ENCODE peak calls at places on chromosome 3, in nine cellular contexts. L is CD8-positive, alpha-beta memory T cell; C is astrocyte; P is OCI-LY7; G is iPS DF 6.9; F is A549; E is neuronal stem cell; Z is pancreas; X is RWPE2. R is an unnamed sample.

GRCh38 chr3:12392101-12392878 is 92.0 kb upstream of the TSEN2 start:
- DNase-seq in L (no peak), C (no peak), P (no peak), G (no peak), F (no peak), E (no peak), Z (no peak), X (no peak), R (no peak)

GRCh38 chr3:72818092-72818721 is 30.0 kb downstream of the SHQ1 start:
- DNase-seq in L (no peak), C (no peak), P (peak; percentile 22), G (no peak), F (peak; percentile 21), E (no peak), Z (no peak), X (no peak), R (no peak)

GRCh38 chr3:125151437-125151806 is 61.1 kb downstream of the SLC12A8 start:
- DNase-seq in L (no peak), C (no peak), P (no peak), G (no peak), F (no peak), E (no peak), Z (no peak), X (no peak), R (no peak)

GRCh38 chr3:3798641-3799113 is 554 bp upstream of the LRRN1 start:
- DNase-seq in L (peak; percentile 50), C (peak; percentile 26), P (no peak), G (no peak), F (no peak), E (no peak), Z (peak; percentile 47), X (no peak), R (peak; percentile 7)

GRCh38 chr3:71461098-71461497 is 122.4 kb downstream of the FOXP1 start:
- DNase-seq in L (no peak), C (no peak), P (no peak), G (no peak), F (no peak), E (no peak), Z (no peak), X (no peak), R (no peak)

GRCh38 chr3:72111265-72111972 is 326.5 kb upstream of the PROK2 start:
- DNase-seq in L (no peak), C (no peak), P (no peak), G (no peak), F (no peak), E (no peak), Z (no peak), X (no peak), R (no peak)

GRCh38 chr3:69081583-69082262 is 1.6 kb upstream of the UBA3 start:
- DNase-seq in L (no peak), C (peak; percentile 51), P (peak; percentile 21), G (no peak), F (no peak), E (no peak), Z (no peak), X (no peak), R (no peak)

GRCh38 chr3:98367464-98368246 is 14.0 kb downstream of the OR5K4 start:
- DNase-seq in L (no peak), C (no peak), P (no peak), G (no peak), F (no peak), E (no peak), Z (no peak), X (no peak), R (no peak)

GRCh38 chr3:5092018-5092417 is 30.1 kb upstream of the ARL8B start:
- DNase-seq in L (no peak), C (no peak), P (no peak), G (no peak), F (no peak), E (no peak), Z (no peak), X (no peak), R (no peak)

GRCh38 chr3:129439381-129439816 is 349 bp downstream of the MBD4 start:
- DNase-seq in L (peak; percentile 68), C (no peak), P (peak; percentile 80), G (no peak), F (peak; percentile 42), E (no peak), Z (peak; percentile 65), X (no peak), R (peak; percentile 70)

GRCh38 chr3:187012609-187013051 is 82.3 kb downstream of the ST6GAL1 start:
- DNase-seq in L (no peak), C (no peak), P (peak; percentile 72), G (no peak), F (no peak), E (no peak), Z (no peak), X (no peak), R (peak; percentile 54)

GRCh38 chr3:134350266-134350665 is 24.0 kb downstream of the AMOTL2 start:
- DNase-seq in L (no peak), C (no peak), P (no peak), G (no peak), F (no peak), E (no peak), Z (no peak), X (peak; percentile 26), R (no peak)

GRCh38 chr3:134352031-134352671 is 22.1 kb downstream of the AMOTL2 start:
- DNase-seq in L (no peak), C (no peak), P (no peak), G (no peak), F (no peak), E (no peak), Z (no peak), X (peak; percentile 75), R (no peak)

GRCh38 chr3:134350861-134351311 is 23.4 kb downstream of the AMOTL2 start:
- DNase-seq in L (no peak), C (no peak), P (no peak), G (no peak), F (no peak), E (no peak), Z (peak; percentile 91), X (peak; percentile 87), R (no peak)

GRCh38 chr3:134353171-134353825 is 20.9 kb downstream of the AMOTL2 start:
- DNase-seq in L (no peak), C (no peak), P (no peak), G (no peak), F (no peak), E (no peak), Z (peak; percentile 55), X (peak; percentile 41), R (no peak)

DNA sequence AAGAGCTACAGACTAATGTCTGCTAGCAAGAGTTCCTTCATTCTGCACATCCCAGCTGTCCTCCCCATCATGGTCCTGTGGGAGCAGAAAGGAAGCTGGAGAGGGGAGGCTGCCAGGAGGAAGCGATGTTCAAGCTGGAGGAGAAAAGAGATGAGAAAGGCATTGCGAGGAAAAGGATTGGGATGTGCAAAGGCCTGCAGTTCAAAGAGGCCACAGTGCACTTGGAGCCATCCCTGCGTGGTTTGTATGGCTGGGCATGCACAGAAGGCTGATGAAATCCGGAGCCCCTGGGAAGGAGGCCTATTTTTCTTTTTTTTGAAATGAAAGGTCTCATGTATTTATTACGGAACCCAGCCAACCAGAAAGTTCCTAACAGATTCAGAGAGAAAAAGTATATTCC is 22.8 kb downstream of the AMOTL2 start:
- DNase-seq in L (no peak), C (no peak), P (no peak), G (no peak), F (no peak), E (no peak), Z (no peak), X (no peak), R (no peak)
- H3K27ac ChIP-seq in L (no peak overlapping the region), C (no peak overlapping the region), P (no peak overlapping the region), G (no peak overlapping the region), F (peak overlapping the region; percentile 87), E (no peak overlapping the region), Z (peak overlapping the region; percentile 72), X (peak overlapping the region; percentile 96), R (no peak overlapping the region)

GRCh38 chr3:30583973-30584372 is 22.4 kb upstream of the TGFBR2 start:
- DNase-seq in L (no peak), C (no peak), P (no peak), G (no peak), F (no peak), E (no peak), Z (no peak), X (no peak), R (no peak)
- H3K27ac ChIP-seq in L (no peak overlapping the region), C (no peak overlapping the region), P (no peak overlapping the region), G (no peak overlapping the region), F (peak overlapping the region; percentile 17), E (no peak overlapping the region), Z (no peak overlapping the region), X (no peak overlapping the region), R (no peak overlapping the region)

DNA sequence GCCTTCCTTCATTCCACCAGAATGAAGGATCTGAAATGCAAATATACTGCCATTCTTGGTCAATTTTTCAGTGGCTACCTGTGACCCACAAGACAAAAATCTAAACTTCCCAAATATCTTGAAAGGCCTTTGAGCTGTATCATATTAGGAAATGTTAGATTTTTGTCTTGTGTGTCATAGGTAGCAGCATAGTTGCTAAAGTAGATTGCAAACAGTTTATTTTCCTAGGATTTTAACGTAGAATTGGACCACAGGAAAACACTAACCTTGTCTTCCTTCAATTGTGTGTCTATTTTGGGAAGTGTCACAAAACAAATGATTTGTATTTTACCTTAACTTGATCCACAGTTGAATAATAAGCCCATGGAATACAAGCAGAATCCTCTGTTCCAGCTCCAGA is 42.4 kb downstream of the CP start:
- DNase-seq in L (no peak), C (peak; percentile 79), P (no peak), G (no peak), F (no peak), E (no peak), Z (no peak), X (no peak), R (no peak)
- H3K27ac ChIP-seq in L (no peak overlapping the region), C (peak overlapping the region; percentile 78), P (no peak overlapping the region), G (no peak overlapping the region), F (peak overlapping the region; percentile 86), E (no peak overlapping the region), Z (no peak overlapping the region), X (peak overlapping the region; percentile 68), R (no peak overlapping the region)

GRCh38 chr3:195542261-195542660 is 864 bp downstream of the PPP1R2 start:
- DNase-seq in L (no peak), C (no peak), P (peak; percentile 75), G (no peak), F (no peak), E (no peak), Z (no peak), X (no peak), R (no peak)

GRCh38 chr3:195540031-195540430 is 3.1 kb downstream of the PPP1R2 start:
- DNase-seq in L (no peak), C (no peak), P (peak; percentile 32), G (no peak), F (no peak), E (no peak), Z (no peak), X (no peak), R (no peak)

GRCh38 chr3:195537995-195538394 is 5.1 kb downstream of the PPP1R2 start:
- DNase-seq in L (peak; percentile 64), C (no peak), P (peak; percentile 93), G (no peak), F (no peak), E (no peak), Z (no peak), X (no peak), R (peak; percentile 48)

GRCh38 chr3:195540526-195540925 is 2.6 kb downstream of the PPP1R2 start:
- DNase-seq in L (no peak), C (no peak), P (peak; percentile 48), G (no peak), F (no peak), E (no peak), Z (no peak), X (no peak), R (no peak)

DNA sequence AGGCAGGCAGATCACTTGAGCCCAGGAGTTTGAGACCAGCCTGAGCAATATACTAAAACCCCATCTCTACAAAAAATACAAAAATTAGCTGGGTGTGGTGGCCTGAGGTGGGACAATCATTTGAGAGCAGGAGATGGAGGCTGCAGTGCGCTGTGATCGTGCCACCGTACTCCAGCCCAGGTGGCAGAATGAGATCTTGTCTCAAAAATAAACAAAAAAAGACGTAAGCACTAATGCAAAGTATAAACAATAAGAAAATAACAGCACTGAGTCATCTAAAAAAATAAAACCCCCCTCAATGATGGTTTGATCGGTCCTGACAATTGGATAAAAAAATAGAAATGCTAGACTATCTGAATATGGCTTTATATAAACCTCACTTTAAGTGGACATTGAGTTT is 3.6 kb downstream of the PPP1R2 start:
- DNase-seq in L (no peak), C (no peak), P (no peak), G (no peak), F (no peak), E (no peak), Z (no peak), X (no peak), R (no peak)
- H3K27ac ChIP-seq in L (no peak overlapping the region), C (no peak overlapping the region), P (peak overlapping the region; percentile 89), G (no peak overlapping the region), F (no peak overlapping the region), E (no peak overlapping the region), Z (no peak overlapping the region), X (no peak overlapping the region), R (peak overlapping the region; percentile 19)

R was measured in CD4-positive, alpha-beta memory T cell.